ENCODE peak calls at places on chromosomes 5 and 9, in six cellular contexts. A is ovary; X is GM12864; D is chondrocyte; P is right atrium auricular region; R is CD4-positive, alpha-beta T cell. I is an unnamed sample.
A peak's percentile ranks its signal among the peaks of the same experiment; 100 is the strongest.

GRCh38 chr5:53877243-53877642 is 316.8 kb downstream of the NDUFS4 start:
- DNase-seq in D (no peak), X (no peak), P (no peak), R (no peak), A (no peak), I (no peak)

GRCh38 chr9:8457814-8458213 is 658.2 kb upstream of the DMAC1 start:
- DNase-seq in D (no peak), A (no peak), P (no peak), X (no peak), R (no peak), I (no peak)

GRCh38 chr9:114134827-114135396 is 20.4 kb upstream of the COL27A1 start:
- DNase-seq in D (no peak), X (no peak), A (no peak), P (no peak), R (no peak), I (no peak)

GRCh38 chr5:170383227-170383626 is 5.9 kb downstream of the KCNMB1 start:
- DNase-seq in P (no peak), X (no peak), A (no peak), D (no peak), R (no peak), I (no peak)

GRCh38 chr5:36090033-36090432 is 23.4 kb upstream of the UGT3A2 start:
- DNase-seq in R (no peak), A (no peak), D (no peak), P (no peak), X (no peak), I (no peak)

GRCh38 chr9:16727452-16728127 is 142.9 kb downstream of the BNC2 start:
- DNase-seq in D (no peak), X (no peak), R (no peak), P (no peak), A (no peak), I (no peak)

GRCh38 chr5:91170266-91170665 is 212.9 kb downstream of the ARRDC3 start:
- DNase-seq in P (no peak), R (no peak), A (no peak), X (no peak), D (no peak), I (no peak)

GRCh38 chr5:79255786-79256557 is 20.0 kb downstream of the JMY start:
- DNase-seq in D (no peak), P (no peak), X (no peak), A (no peak), R (no peak), I (no peak)

GRCh38 chr5:139140631-139141071 is 57.5 kb downstream of the SIL1 start:
- DNase-seq in D (no peak), A (no peak), X (no peak), R (no peak), P (no peak), I (peak; percentile 30)

GRCh38 chr9:91841591-91841990 is 108.4 kb downstream of the ROR2 start:
- DNase-seq in P (no peak), D (no peak), R (no peak), X (no peak), A (peak; percentile 13), I (no peak)

GRCh38 chr9:112384690-112385089 is 4.8 kb downstream of the HSDL2 start:
- DNase-seq in D (no peak), X (no peak), R (no peak), A (no peak), P (no peak), I (no peak)

GRCh38 chr5:169710675-169711074 is 73.6 kb downstream of the DOCK2 start:
- DNase-seq in X (no peak), R (no peak), P (no peak), A (no peak), D (no peak), I (no peak)

GRCh38 chr9:36815566-36816348 is 218.3 kb downstream of the PAX5 start:
- DNase-seq in D (peak; percentile 34), R (no peak), P (no peak), X (no peak), A (no peak), I (no peak)

GRCh38 chr5:1337490-1338195 is 7.3 kb downstream of the CLPTM1L start:
- DNase-seq in A (no peak), D (peak; percentile 70), R (no peak), P (no peak), X (no peak), I (no peak)

GRCh38 chr5:1335540-1336095 is 9.3 kb downstream of the CLPTM1L start:
- DNase-seq in D (peak; percentile 82), R (no peak), A (no peak), P (no peak), X (no peak), I (no peak)

GRCh38 chr5:1336749-1337489 is 8.0 kb downstream of the CLPTM1L start:
- DNase-seq in R (no peak), D (peak; percentile 70), P (no peak), X (no peak), A (no peak), I (no peak)

GRCh38 chr5:1334831-1335539 is 9.9 kb downstream of the CLPTM1L start:
- DNase-seq in X (no peak), D (peak; percentile 85), R (no peak), P (no peak), A (no peak), I (no peak)

DNA sequence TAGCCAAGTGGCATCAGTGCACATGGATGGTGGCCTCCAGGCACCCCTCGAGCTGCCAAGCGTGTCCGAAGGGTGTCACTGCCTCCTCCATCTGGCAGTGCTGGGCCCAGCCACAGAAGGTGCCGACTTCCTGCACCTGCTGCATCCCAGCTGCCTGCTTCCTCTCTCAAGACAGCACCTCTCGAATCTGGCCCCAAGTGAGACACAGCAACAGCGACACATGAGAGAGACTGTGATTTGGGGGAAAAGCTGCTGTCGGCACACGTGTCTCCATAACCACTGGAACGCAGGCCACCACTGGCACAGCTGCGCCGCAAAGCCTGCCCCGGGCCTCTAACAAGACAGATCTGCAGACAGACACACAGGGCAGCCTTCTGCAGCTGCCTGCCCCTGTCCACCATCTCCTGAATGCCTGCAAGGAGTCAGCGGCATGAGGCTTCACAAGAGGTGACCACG is 8.8 kb downstream of the CLPTM1L start:
- DNase-seq in R (no peak), P (no peak), A (no peak), X (no peak), D (peak; percentile 86), I (no peak)
- TF ChIP-seq CTCF in R (no peak), P (no peak), A (no peak), X (no peak), D (no peak), I (no peak)

DNA sequence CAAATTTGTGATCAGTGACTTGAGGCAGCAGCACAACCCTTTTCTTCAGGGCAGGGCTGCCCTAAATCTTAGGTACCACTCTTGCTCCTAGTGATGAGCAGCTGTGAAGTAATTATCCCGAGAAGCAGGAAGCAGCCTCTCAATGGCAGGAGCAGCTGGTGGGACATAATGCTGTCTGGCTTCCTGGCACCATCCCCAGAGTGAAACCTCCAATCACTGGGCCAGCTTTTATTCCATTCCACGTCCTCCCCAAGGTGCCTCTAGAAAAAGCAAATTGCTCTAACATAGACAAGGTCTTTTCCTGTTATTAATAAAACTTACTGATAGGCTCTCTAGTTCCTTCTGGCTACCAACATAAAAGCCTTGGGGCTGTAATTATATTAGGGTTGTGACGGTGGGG is 154.0 kb downstream of the FRMD3 start:
- DNase-seq in A (no peak), X (no peak), R (no peak), P (no peak), D (no peak), I (no peak)
- TF ChIP-seq CTCF in A (no peak), X (no peak), R (no peak), P (no peak), D (no peak), I (no peak)

GRCh38 chr5:146402949-146403348 is 44.2 kb upstream of the TCERG1 start:
- DNase-seq in X (no peak), R (no peak), A (no peak), P (no peak), D (no peak), I (no peak)
- TF ChIP-seq CTCF in X (no peak), R (no peak), A (no peak), P (no peak), D (no peak), I (no peak)

GRCh38 chr5:135016926-135017325 is 17.1 kb downstream of the PITX1 start:
- DNase-seq in R (no peak), D (peak; percentile 81), X (no peak), P (no peak), A (peak; percentile 0), I (no peak)
- TF ChIP-seq CTCF in R (no peak), D (no peak), X (no peak), P (no peak), A (no peak), I (no peak)

GRCh38 chr5:179274321-179275315 is 70.6 kb downstream of the ADAMTS2 start:
- DNase-seq in X (no peak), A (peak; percentile 32), R (no peak), D (peak; percentile 66), P (no peak), I (no peak)
- TF ChIP-seq CTCF in X (no peak), A (no peak), R (no peak), D (peak; percentile 52), P (no peak), I (no peak)

DNA sequence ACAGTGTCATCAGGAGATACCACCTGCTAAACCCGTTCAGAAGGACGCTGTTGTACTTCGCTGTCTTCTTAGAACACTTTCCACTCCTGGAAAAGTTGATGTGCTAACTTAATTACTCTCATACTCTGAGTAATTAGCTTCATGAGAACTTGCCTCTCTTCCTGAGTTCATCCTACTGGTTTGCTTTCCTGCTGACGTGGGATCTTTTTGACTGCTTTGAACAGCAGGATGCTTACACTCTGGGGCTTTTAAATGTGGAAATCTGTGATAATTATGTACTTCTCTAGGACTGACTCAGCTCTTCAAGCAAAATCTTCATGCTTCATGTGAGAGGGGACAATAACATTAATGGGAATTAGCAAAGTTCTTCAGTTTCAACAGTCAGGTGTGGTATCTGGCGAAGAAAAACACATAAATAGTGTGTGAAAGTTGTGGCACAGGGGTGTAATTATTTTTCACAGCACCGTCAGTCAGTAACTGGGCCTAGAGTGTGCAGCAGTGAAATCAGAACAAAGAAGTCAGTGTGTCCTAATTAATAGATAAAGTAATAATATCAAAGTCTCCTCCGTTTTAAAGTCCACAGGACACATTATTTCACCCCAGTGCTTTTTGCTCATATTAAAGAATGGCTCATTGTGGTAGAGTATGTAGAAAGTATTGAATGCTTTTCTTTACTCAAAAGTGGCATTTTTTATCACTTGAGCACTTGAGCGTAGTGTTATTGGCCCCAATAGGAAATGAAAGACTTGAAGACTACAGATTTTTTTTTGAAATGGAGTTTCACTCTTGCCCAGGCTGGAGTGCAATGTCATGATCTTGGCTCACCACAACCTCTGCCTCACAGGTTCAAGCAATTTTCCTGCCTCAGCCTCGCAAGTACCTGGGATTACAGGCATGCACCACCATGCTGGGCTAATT is 140.9 kb upstream of the DMRT1 start:
- DNase-seq in R (no peak), X (no peak), P (no peak), A (no peak), D (no peak), I (no peak)
- TF ChIP-seq CTCF in R (no peak), X (no peak), P (no peak), A (no peak), D (no peak), I (no peak)

I was measured in GM20000.